ENCODE peak calls at places on chromosomes 4 and X, in six cellular contexts. One of them, this sample, is unnamed. For H3K27me3, the result is how much of the 10 kb centered on the place peaks cover.

GRCh38 chr4:37066149-37066548 is 178.4 kb upstream of the NWD2 start:
- DNase-seq in neuronal stem cell: no peak
- DNase-seq in H1: no peak
- DNase-seq in trophoblast cell: no peak
- DNase-seq in IMR-90: no peak
- DNase-seq in mesenchymal stem cell: no peak
- DNase-seq in this sample: no peak

GRCh38 chr4:41693629-41694028 is 54.9 kb downstream of the PHOX2B start:
- DNase-seq in neuronal stem cell: peak
- DNase-seq in trophoblast cell: no peak
- DNase-seq in mesenchymal stem cell: peak
- DNase-seq in IMR-90: peak
- DNase-seq in H1: no peak
- DNase-seq in this sample: peak

GRCh38 chrX:101219840-101220191 is 230 bp downstream of the DRP2 start:
- DNase-seq in neuronal stem cell: no peak
- DNase-seq in trophoblast cell: no peak
- DNase-seq in mesenchymal stem cell: peak
- DNase-seq in IMR-90: peak
- DNase-seq in H1: no peak
- DNase-seq in this sample: peak

GRCh38 chr4:6568689-6569332 is 6.2 kb upstream of the MAN2B2 start:
- DNase-seq in IMR-90: peak
- DNase-seq in neuronal stem cell: no peak
- DNase-seq in H1: no peak
- DNase-seq in mesenchymal stem cell: peak
- DNase-seq in trophoblast cell: no peak
- DNase-seq in this sample: peak

GRCh38 chr4:76589872-76590846 is 155.1 kb downstream of the SHROOM3 start:
- DNase-seq in mesenchymal stem cell: peak
- DNase-seq in neuronal stem cell: peak
- DNase-seq in trophoblast cell: peak
- DNase-seq in H1: peak
- DNase-seq in IMR-90: peak
- DNase-seq in this sample: peak

GRCh38 chr4:153497988-153498967 is 32.1 kb downstream of the TMEM131L start:
- DNase-seq in H1: peak
- DNase-seq in IMR-90: peak
- DNase-seq in mesenchymal stem cell: no peak
- DNase-seq in neuronal stem cell: no peak
- DNase-seq in trophoblast cell: no peak
- DNase-seq in this sample: peak

GRCh38 chr4:21830272-21830671 is 118.3 kb downstream of the KCNIP4 start:
- DNase-seq in mesenchymal stem cell: no peak
- DNase-seq in H1: no peak
- DNase-seq in IMR-90: no peak
- DNase-seq in trophoblast cell: no peak
- DNase-seq in neuronal stem cell: no peak
- DNase-seq in this sample: no peak

GRCh38 chr4:3526456-3526855 is 5.8 kb downstream of the LRPAP1 start:
- DNase-seq in trophoblast cell: no peak
- DNase-seq in mesenchymal stem cell: no peak
- DNase-seq in H1: no peak
- DNase-seq in neuronal stem cell: no peak
- DNase-seq in IMR-90: no peak
- DNase-seq in this sample: no peak

GRCh38 chrX:71919436-71919835 is 8.8 kb downstream of the NHSL2 start:
- DNase-seq in mesenchymal stem cell: peak
- DNase-seq in IMR-90: peak
- DNase-seq in trophoblast cell: no peak
- DNase-seq in H1: no peak
- DNase-seq in neuronal stem cell: no peak
- DNase-seq in this sample: no peak

GRCh38 chr4:168623484-168623883 is 126.6 kb downstream of the PALLD start:
- DNase-seq in mesenchymal stem cell: no peak
- DNase-seq in trophoblast cell: no peak
- DNase-seq in H1: no peak
- DNase-seq in IMR-90: no peak
- DNase-seq in neuronal stem cell: no peak
- DNase-seq in this sample: no peak

GRCh38 chr4:151098191-151098590 is 1.2 kb upstream of the RPS3A start:
- DNase-seq in trophoblast cell: no peak
- DNase-seq in H1: no peak
- DNase-seq in mesenchymal stem cell: no peak
- DNase-seq in neuronal stem cell: no peak
- DNase-seq in IMR-90: no peak
- DNase-seq in this sample: no peak

GRCh38 chrX:80747832-80748231 is 61.8 kb downstream of the BRWD3 start:
- DNase-seq in IMR-90: peak
- DNase-seq in neuronal stem cell: no peak
- DNase-seq in mesenchymal stem cell: no peak
- DNase-seq in H1: no peak
- DNase-seq in trophoblast cell: no peak
- DNase-seq in this sample: no peak

GRCh38 chrX:41885724-41886123 is 37.6 kb downstream of the CASK start:
- DNase-seq in H1: no peak
- DNase-seq in neuronal stem cell: no peak
- DNase-seq in mesenchymal stem cell: no peak
- DNase-seq in trophoblast cell: no peak
- DNase-seq in IMR-90: no peak
- DNase-seq in this sample: no peak

GRCh38 chrX:41895826-41896225 is 27.5 kb downstream of the CASK start:
- DNase-seq in IMR-90: peak
- DNase-seq in H1: no peak
- DNase-seq in mesenchymal stem cell: no peak
- DNase-seq in neuronal stem cell: no peak
- DNase-seq in trophoblast cell: no peak
- DNase-seq in this sample: no peak

GRCh38 chrX:41889317-41890025 is 33.9 kb downstream of the CASK start:
- DNase-seq in mesenchymal stem cell: peak
- DNase-seq in IMR-90: peak
- DNase-seq in H1: no peak
- DNase-seq in trophoblast cell: no peak
- DNase-seq in neuronal stem cell: no peak
- DNase-seq in this sample: no peak

GRCh38 chrX:41887691-41888090 is 35.7 kb downstream of the CASK start:
- DNase-seq in mesenchymal stem cell: no peak
- DNase-seq in neuronal stem cell: no peak
- DNase-seq in H1: no peak
- DNase-seq in trophoblast cell: no peak
- DNase-seq in IMR-90: no peak
- DNase-seq in this sample: no peak

DNA sequence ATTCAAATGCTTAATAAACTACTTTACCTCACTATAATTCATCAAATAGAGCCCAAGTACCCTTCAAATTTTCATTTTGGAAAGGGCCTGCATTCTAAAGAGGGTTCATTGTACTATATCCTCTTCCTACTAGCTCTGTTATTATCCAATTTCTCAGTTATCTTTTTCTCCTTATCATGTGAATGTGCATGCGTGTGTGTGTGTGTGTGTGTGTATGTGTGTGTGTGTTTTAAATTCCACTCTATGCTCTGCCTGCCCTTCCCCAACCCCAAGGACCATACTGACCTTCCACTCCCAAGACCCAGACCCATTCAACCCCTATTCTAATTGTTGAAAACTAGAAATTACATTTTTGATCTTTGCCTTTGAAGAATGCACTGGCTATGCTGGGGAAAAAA is 33.3 kb downstream of the CASK start:
- DNase-seq in H1: no peak
- DNase-seq in mesenchymal stem cell: no peak
- DNase-seq in neuronal stem cell: no peak
- DNase-seq in IMR-90: no peak
- DNase-seq in trophoblast cell: no peak
- DNase-seq in this sample: no peak
- H3K27me3 ChIP-seq in H1: under half
- H3K27me3 ChIP-seq in mesenchymal stem cell: under half
- H3K27me3 ChIP-seq in neuronal stem cell: under half
- H3K27me3 ChIP-seq in IMR-90: under half
- H3K27me3 ChIP-seq in trophoblast cell: under half
- H3K27me3 ChIP-seq in this sample: under half

GRCh38 chr4:89253306-89253705 is 54.3 kb downstream of the GPRIN3 start:
- DNase-seq in trophoblast cell: no peak
- DNase-seq in H1: no peak
- DNase-seq in IMR-90: no peak
- DNase-seq in neuronal stem cell: no peak
- DNase-seq in mesenchymal stem cell: no peak
- DNase-seq in this sample: no peak
- H3K4me3 ChIP-seq in trophoblast cell: no peak
- H3K4me3 ChIP-seq in H1: no peak
- H3K4me3 ChIP-seq in IMR-90: no peak
- H3K4me3 ChIP-seq in neuronal stem cell: no peak
- H3K4me3 ChIP-seq in mesenchymal stem cell: no peak
- H3K4me3 ChIP-seq in this sample: no peak

GRCh38 chrX:24055043-24055356 is 244 bp downstream of the EIF2S3 start:
- DNase-seq in trophoblast cell: peak
- DNase-seq in mesenchymal stem cell: no peak
- DNase-seq in H1: no peak
- DNase-seq in IMR-90: no peak
- DNase-seq in neuronal stem cell: no peak
- DNase-seq in this sample: no peak
- H4K8ac ChIP-seq in trophoblast cell: peak
- H4K8ac ChIP-seq in mesenchymal stem cell: no peak
- H4K8ac ChIP-seq in H1: peak
- H4K8ac ChIP-seq in IMR-90: peak
- H4K8ac ChIP-seq in neuronal stem cell: no peak
- H4K8ac ChIP-seq in this sample: peak

GRCh38 chr4:110798682-110799081 is 175.8 kb upstream of the PITX2 start:
- DNase-seq in mesenchymal stem cell: no peak
- DNase-seq in H1: no peak
- DNase-seq in IMR-90: no peak
- DNase-seq in neuronal stem cell: no peak
- DNase-seq in trophoblast cell: no peak
- DNase-seq in this sample: no peak
- H3K27me3 ChIP-seq in mesenchymal stem cell: under half
- H3K27me3 ChIP-seq in H1: under half
- H3K27me3 ChIP-seq in IMR-90: under half
- H3K27me3 ChIP-seq in neuronal stem cell: under half
- H3K27me3 ChIP-seq in trophoblast cell: under half
- H3K27me3 ChIP-seq in this sample: under half

DNA sequence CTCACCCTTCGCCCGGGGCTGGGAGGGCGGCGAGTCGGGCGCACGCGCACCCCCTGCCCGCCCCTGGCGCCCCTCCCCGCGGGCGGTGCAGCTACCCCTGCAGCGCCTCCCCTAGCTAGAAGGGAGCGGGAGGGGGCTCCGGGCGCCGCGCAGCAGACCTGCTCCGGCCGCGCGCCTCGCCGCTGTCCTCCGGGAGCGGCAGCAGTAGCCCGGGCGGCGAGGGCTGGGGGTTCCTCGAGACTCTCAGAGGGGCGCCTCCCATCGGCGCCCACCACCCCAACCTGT is at the start of gene NPNT:
- DNase-seq in H1: no peak
- DNase-seq in neuronal stem cell: no peak
- DNase-seq in mesenchymal stem cell: peak
- DNase-seq in trophoblast cell: no peak
- DNase-seq in IMR-90: no peak
- DNase-seq in this sample: no peak
- H3K4me3 ChIP-seq in H1: peak
- H3K4me3 ChIP-seq in neuronal stem cell: peak
- H3K4me3 ChIP-seq in mesenchymal stem cell: peak
- H3K4me3 ChIP-seq in trophoblast cell: peak
- H3K4me3 ChIP-seq in IMR-90: no peak
- H3K4me3 ChIP-seq in this sample: no peak

DNA sequence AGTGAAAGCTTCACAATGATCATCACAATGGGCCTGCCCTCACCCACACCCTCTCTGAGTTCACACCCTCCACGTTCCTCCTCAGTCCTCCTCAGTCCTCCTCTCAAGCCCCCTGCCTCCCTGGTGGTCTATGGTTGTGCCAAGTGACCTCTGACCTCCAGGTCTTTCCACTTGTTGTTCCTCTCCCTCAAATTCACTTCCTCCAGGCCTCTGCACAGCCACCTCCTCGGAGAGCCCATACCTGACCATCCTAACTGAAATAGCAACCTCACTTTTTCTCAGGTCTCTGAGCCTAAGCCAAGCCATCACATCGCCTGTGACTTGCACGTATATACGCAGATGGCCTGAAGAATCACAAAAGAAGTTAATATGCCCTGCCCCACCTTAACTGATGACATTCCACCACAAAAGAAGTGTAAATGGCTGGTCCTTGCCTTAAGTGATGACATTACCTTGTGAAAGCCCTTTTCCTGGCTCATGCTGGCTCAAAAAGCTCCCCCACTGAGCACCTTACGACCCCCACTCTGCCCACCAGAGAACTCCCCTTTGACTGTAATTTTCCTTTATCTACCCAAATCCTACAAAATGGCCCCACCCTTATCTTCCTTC is 293.4 kb upstream of the TENM3 start:
- DNase-seq in trophoblast cell: no peak
- DNase-seq in mesenchymal stem cell: no peak
- DNase-seq in H1: peak
- DNase-seq in IMR-90: no peak
- DNase-seq in neuronal stem cell: no peak
- DNase-seq in this sample: peak
- H4K8ac ChIP-seq in trophoblast cell: no peak
- H4K8ac ChIP-seq in mesenchymal stem cell: no peak
- H4K8ac ChIP-seq in H1: no peak
- H4K8ac ChIP-seq in IMR-90: no peak
- H4K8ac ChIP-seq in neuronal stem cell: no peak
- H4K8ac ChIP-seq in this sample: no peak

This sample was measured in mesendoderm.